ENCODE peak calls at places on chromosomes 2 and 18, in nine cellular contexts. G is GM19239, I is left colon, A is cardiac fibroblast, B is G401, O is aorta, M is mesothelial cell of epicardium, C is NCI-H748 treated with DMSO at 0.1 percent for 48 hours, Q is T-helper 9 cell. K is an unnamed sample.

GRCh38 chr2:221153226-221153625 is 418.9 kb downstream of the EPHA4 start:
- DNase-seq in A (no peak), M (no peak), O (no peak), G (no peak), Q (no peak), I (no peak), C (peak), B (no peak), K (no peak)

GRCh38 chr2:2751715-2752315 is 420.7 kb upstream of the MYT1L start:
- DNase-seq in G (no peak), A (no peak), I (no peak), C (no peak), Q (no peak), B (no peak), O (peak), M (no peak), K (no peak)

GRCh38 chr2:41963661-41964525 is 83.9 kb upstream of the PKDCC start:
- DNase-seq in G (no peak), B (no peak), I (peak), C (peak), M (no peak), Q (no peak), O (peak), A (peak), K (peak)

GRCh38 chr2:62998949-62999348 is 51.7 kb upstream of the OTX1 start:
- DNase-seq in O (no peak), Q (no peak), B (no peak), C (no peak), A (no peak), G (no peak), M (no peak), I (no peak), K (peak)

GRCh38 chr2:19480664-19481063 is 122.2 kb upstream of the OSR1 start:
- DNase-seq in I (no peak), B (no peak), A (no peak), O (no peak), G (no peak), M (no peak), C (no peak), Q (no peak), K (no peak)

GRCh38 chr2:190183535-190183934 is 121.0 kb upstream of the MSTN start:
- DNase-seq in M (no peak), A (no peak), O (no peak), I (no peak), Q (no peak), C (no peak), G (no peak), B (no peak), K (no peak)

GRCh38 chr2:1517786-1518500 is 104.7 kb downstream of the TPO start:
- DNase-seq in M (no peak), G (no peak), Q (no peak), O (peak), C (no peak), B (peak), I (no peak), A (no peak), K (no peak)

GRCh38 chr2:158923180-158923594 is 45.3 kb upstream of the TANC1 start:
- DNase-seq in B (no peak), C (no peak), I (no peak), O (no peak), Q (no peak), G (no peak), A (peak), M (peak), K (no peak)

GRCh38 chr2:118222643-118223486 is 134.6 kb downstream of the INSIG2 start:
- DNase-seq in G (no peak), I (no peak), B (no peak), Q (no peak), M (no peak), C (no peak), A (no peak), O (no peak), K (no peak)

GRCh38 chr2:38128653-38129052 is 52.7 kb upstream of the CYP1B1 start:
- DNase-seq in M (no peak), G (no peak), I (no peak), B (peak), Q (no peak), O (no peak), A (peak), C (no peak), K (peak)

GRCh38 chr2:239394346-239394945 is 6.4 kb downstream of the HDAC4 start:
- DNase-seq in M (peak), B (no peak), O (peak), G (no peak), I (no peak), Q (no peak), C (no peak), A (no peak), K (no peak)

GRCh38 chr2:241179894-241180293 is 8.6 kb upstream of the ANO7 start:
- DNase-seq in C (no peak), Q (no peak), B (no peak), O (no peak), M (no peak), G (no peak), I (no peak), A (peak), K (peak)

GRCh38 chr2:29272311-29272710 is 157.1 kb downstream of the CLIP4 start:
- DNase-seq in A (no peak), B (no peak), M (no peak), Q (no peak), G (no peak), O (no peak), C (no peak), I (no peak), K (no peak)

GRCh38 chr2:233964581-233964980 is 47.4 kb downstream of the TRPM8 start:
- DNase-seq in A (no peak), G (no peak), B (no peak), I (no peak), O (no peak), C (no peak), Q (no peak), M (no peak), K (peak)

GRCh38 chr2:70645733-70646420 is 92.3 kb upstream of the TGFA start:
- DNase-seq in M (no peak), I (peak), G (no peak), B (no peak), A (no peak), C (no peak), O (no peak), Q (no peak), K (peak)

GRCh38 chr2:107712857-107713256 is 113.8 kb upstream of the RGPD4 start:
- DNase-seq in O (no peak), Q (no peak), A (no peak), C (no peak), G (no peak), I (no peak), M (no peak), B (no peak), K (no peak)

GRCh38 chr2:239910851-239911629 is 114.1 kb downstream of the NDUFA10 start:
- DNase-seq in O (peak), I (peak), C (no peak), A (no peak), Q (no peak), G (no peak), M (no peak), B (no peak), K (no peak)

GRCh38 chr2:133802366-133802765 is 234.1 kb upstream of the NCKAP5 start:
- DNase-seq in O (no peak), B (peak), G (no peak), M (no peak), A (no peak), I (no peak), C (no peak), Q (no peak), K (no peak)

GRCh38 chr2:60553496-60553991 is at the start of gene BCL11A:
- DNase-seq in M (peak), A (peak), Q (no peak), O (no peak), B (no peak), G (no peak), C (peak), I (peak), K (peak)

GRCh38 chr2:148515976-148516375 is 128.6 kb upstream of the EPC2 start:
- DNase-seq in C (no peak), M (no peak), B (no peak), G (no peak), Q (no peak), A (peak), I (no peak), O (no peak), K (no peak)

GRCh38 chr2:170949415-170949814 is 20.4 kb downstream of the GORASP2 start:
- DNase-seq in O (no peak), B (no peak), Q (no peak), A (no peak), C (no peak), M (no peak), I (no peak), G (no peak), K (no peak)

GRCh38 chr18:9848170-9848854 is 37.5 kb upstream of the TXNDC2 start:
- DNase-seq in M (no peak), I (no peak), O (no peak), A (no peak), C (no peak), B (no peak), Q (no peak), G (no peak), K (no peak)

GRCh38 chr2:35821675-35822074 is 533.9 kb upstream of the CRIM1 start:
- DNase-seq in I (no peak), O (no peak), G (no peak), C (no peak), A (no peak), B (no peak), M (no peak), Q (no peak), K (no peak)

GRCh38 chr18:47754311-47755101 is 176.0 kb downstream of the SMAD2 start:
- DNase-seq in M (no peak), G (peak), A (no peak), B (no peak), C (peak), I (peak), Q (peak), O (no peak), K (peak)

GRCh38 chr2:56534321-56534720 is 350.5 kb downstream of the CCDC85A start:
- DNase-seq in M (no peak), A (peak), B (no peak), Q (no peak), G (no peak), C (no peak), I (no peak), O (no peak), K (peak)

GRCh38 chr2:167048829-167049228 is 160.5 kb downstream of the XIRP2 start:
- DNase-seq in M (no peak), C (no peak), A (no peak), I (no peak), Q (no peak), B (no peak), G (no peak), O (no peak), K (no peak)

GRCh38 chr18:70634576-70635147 is 345.8 kb downstream of the SOCS6 start:
- DNase-seq in G (no peak), I (no peak), Q (no peak), O (no peak), C (no peak), M (no peak), B (no peak), A (no peak), K (no peak)

GRCh38 chr2:149738771-149739170 is 151.2 kb upstream of the MMADHC start:
- DNase-seq in C (no peak), I (no peak), G (no peak), A (no peak), M (no peak), O (no peak), Q (no peak), B (no peak), K (no peak)